ENCODE peak calls at places on chromosome 17, in six cellular contexts. L, U, E, H, M and V are unnamed samples.

GRCh38 chr17:7403043-7403901 is 625 bp downstream of the TMEM256 start:
- DNase-seq in L (peak; percentile 18), U (peak; percentile 90), E (no peak), H (no peak), M (no peak), V (no peak)

GRCh38 chr17:10618202-10618635 is 38.9 kb downstream of the MYH3 start:
- DNase-seq in L (peak; percentile 60), U (peak; percentile 74), E (peak; percentile 16), H (peak; percentile 79), M (peak; percentile 73), V (peak; percentile 74)

GRCh38 chr17:69525920-69526841 is 111.7 kb downstream of the MAP2K6 start:
- DNase-seq in L (peak; percentile 5), U (peak; percentile 19), E (no peak), H (peak; percentile 84), M (peak; percentile 70), V (peak; percentile 57)

GRCh38 chr17:39782980-39783379 is 45.2 kb downstream of the GRB7 start:
- DNase-seq in L (no peak), U (no peak), E (no peak), H (peak; percentile 39), M (no peak), V (no peak)

GRCh38 chr17:7112527-7113108 is 2.0 kb downstream of the ASGR2 start:
- DNase-seq in L (no peak), U (no peak), E (no peak), H (no peak), M (no peak), V (no peak)

GRCh38 chr17:1484586-1485310 is 7.7 kb downstream of the MYO1C start:
- DNase-seq in L (peak; percentile 62), U (peak; percentile 81), E (no peak), H (peak; percentile 64), M (peak; percentile 60), V (no peak)

GRCh38 chr17:18917506-18918032 is 34.4 kb upstream of the SLC5A10 start:
- DNase-seq in L (no peak), U (no peak), E (no peak), H (no peak), M (no peak), V (no peak)

GRCh38 chr17:64240261-64240740 is 22.8 kb downstream of the TEX2 start:
- DNase-seq in L (no peak), U (peak; percentile 28), E (no peak), H (peak; percentile 29), M (no peak), V (no peak)

GRCh38 chr17:79249945-79250521 is 175.4 kb downstream of the ENGASE start:
- DNase-seq in L (no peak), U (no peak), E (no peak), H (no peak), M (no peak), V (no peak)

GRCh38 chr17:40922239-40922638 is 15.2 kb downstream of the KRT23 start:
- DNase-seq in L (no peak), U (peak; percentile 69), E (no peak), H (peak; percentile 83), M (peak; percentile 88), V (peak; percentile 37)

GRCh38 chr17:66431910-66432309 is 129.5 kb downstream of the PRKCA start:
- DNase-seq in L (no peak), U (peak; percentile 80), E (no peak), H (peak; percentile 88), M (peak; percentile 85), V (no peak)

GRCh38 chr17:74759941-74760340 is 11.5 kb downstream of the NHERF1 start:
- DNase-seq in L (no peak), U (no peak), E (no peak), H (no peak), M (no peak), V (no peak)

GRCh38 chr17:79413591-79413990 is 197.3 kb downstream of the RBFOX3 start:
- DNase-seq in L (peak; percentile 79), U (no peak), E (no peak), H (no peak), M (no peak), V (no peak)

GRCh38 chr17:4710693-4711634 is 532 bp downstream of the ARRB2 start:
- DNase-seq in L (no peak), U (no peak), E (no peak), H (no peak), M (peak; percentile 24), V (no peak)

GRCh38 chr17:80647746-80648145 is 103.1 kb downstream of the RPTOR start:
- DNase-seq in L (no peak), U (peak; percentile 83), E (no peak), H (peak; percentile 42), M (peak; percentile 94), V (no peak)

GRCh38 chr17:57724038-57724728 is 20.9 kb downstream of the CCDC182 start:
- DNase-seq in L (no peak), U (no peak), E (no peak), H (no peak), M (no peak), V (no peak)

GRCh38 chr17:82022310-82022980 is at the start of gene CENPX:
- DNase-seq in L (no peak), U (no peak), E (no peak), H (no peak), M (no peak), V (no peak)

GRCh38 chr17:19237389-19238166 is 412 bp downstream of the EPN2 start:
- DNase-seq in L (no peak), U (no peak), E (no peak), H (no peak), M (peak; percentile 52), V (peak; percentile 57)

GRCh38 chr17:17696871-17697633 is 15.8 kb downstream of the RAI1 start:
- DNase-seq in L (no peak), U (no peak), E (no peak), H (no peak), M (no peak), V (no peak)

GRCh38 chr17:78019367-78019975 is 61.0 kb downstream of the TNRC6C start:
- DNase-seq in L (peak; percentile 28), U (no peak), E (no peak), H (peak; percentile 65), M (peak; percentile 41), V (no peak)

GRCh38 chr17:67125417-67125816 is 81.1 kb downstream of the CACNG1 start:
- DNase-seq in L (no peak), U (no peak), E (no peak), H (no peak), M (no peak), V (no peak)

GRCh38 chr17:46949291-46950174 is 26.6 kb downstream of the GOSR2 start:
- DNase-seq in L (no peak), U (no peak), E (no peak), H (no peak), M (peak; percentile 52), V (peak; percentile 92)

GRCh38 chr17:83183951-83184506 is 104.6 kb downstream of the METRNL start:
- DNase-seq in L (no peak), U (no peak), E (no peak), H (no peak), M (no peak), V (peak; percentile 12)

GRCh38 chr17:41026668-41027471 is at the start of gene KRTAP1-5:
- DNase-seq in L (no peak), U (peak; percentile 66), E (no peak), H (peak; percentile 28), M (peak; percentile 90), V (no peak)

GRCh38 chr17:64780096-64781012 is 118.2 kb upstream of the SMURF2 start:
- DNase-seq in L (no peak), U (peak; percentile 60), E (peak; percentile 38), H (no peak), M (peak; percentile 47), V (peak; percentile 64)

GRCh38 chr17:29048440-29049360 is 5.8 kb downstream of the PIPOX start:
- DNase-seq in L (no peak), U (no peak), E (no peak), H (no peak), M (peak; percentile 65), V (no peak)

GRCh38 chr17:17411692-17412091 is 65.1 kb upstream of the MED9 start:
- DNase-seq in L (no peak), U (no peak), E (no peak), H (no peak), M (peak; percentile 48), V (no peak)

GRCh38 chr17:50642071-50642721 is 7.5 kb downstream of the ABCC3 start:
- DNase-seq in L (no peak), U (no peak), E (no peak), H (no peak), M (no peak), V (no peak)

GRCh38 chr17:59506907-59507726 is 58.3 kb upstream of the DHX40 start:
- DNase-seq in L (no peak), U (no peak), E (no peak), H (no peak), M (no peak), V (no peak)

GRCh38 chr17:4950075-4950756 is 703 bp upstream of the ENO3 start:
- DNase-seq in L (peak; percentile 22), U (no peak), E (no peak), H (no peak), M (no peak), V (no peak)

GRCh38 chr17:76866774-76867577 is 1.2 kb upstream of the MGAT5B start:
- DNase-seq in L (peak; percentile 31), U (peak; percentile 61), E (no peak), H (peak; percentile 37), M (peak; percentile 79), V (no peak)

GRCh38 chr17:19415311-19415710 is 4.3 kb downstream of the RNF112 start:
- DNase-seq in L (no peak), U (no peak), E (no peak), H (no peak), M (no peak), V (no peak)

GRCh38 chr17:45923511-45924268 is 29.3 kb downstream of the MAPT start:
- DNase-seq in L (no peak), U (no peak), E (no peak), H (peak; percentile 71), M (peak; percentile 19), V (no peak)

GRCh38 chr17:45325810-45326209 is 9.0 kb upstream of the MAP3K14 start:
- DNase-seq in L (no peak), U (no peak), E (no peak), H (no peak), M (peak; percentile 46), V (no peak)

GRCh38 chr17:82356028-82356427 is 3.0 kb upstream of the TEX19 start:
- DNase-seq in L (no peak), U (peak; percentile 73), E (no peak), H (peak; percentile 20), M (no peak), V (no peak)